ENCODE peak calls at places on chromosome 1, in ten cellular contexts. X, E, R, M, C, Y, Q, L, N and D are unnamed samples.

GRCh38 chr1:172429324-172430127 is 9.0 kb downstream of the C1orf105 start:
- DNase-seq in C (peak), N (peak), X (no peak), M (no peak), R (no peak), L (no peak), Q (peak), Y (no peak), E (peak), D (no peak)

GRCh38 chr1:156480411-156481192 is 20.0 kb downstream of the MEF2D start:
- DNase-seq in E (no peak), M (no peak), X (peak), C (no peak), N (peak), L (peak), R (no peak), Y (peak), Q (no peak), D (peak)

GRCh38 chr1:163147019-163147418 is 55.7 kb downstream of the RGS5 start:
- DNase-seq in M (no peak), R (no peak), X (no peak), Y (no peak), Q (no peak), E (no peak), C (no peak), N (no peak), L (no peak), D (no peak)

GRCh38 chr1:77536813-77537212 is 145.6 kb downstream of the ZZZ3 start:
- DNase-seq in Q (no peak), Y (no peak), L (no peak), E (no peak), N (no peak), M (peak), X (no peak), C (no peak), R (no peak), D (no peak)

GRCh38 chr1:160978510-160978927 is 23.9 kb upstream of the ITLN2 start:
- DNase-seq in L (no peak), R (no peak), N (peak), C (no peak), E (no peak), X (no peak), Q (no peak), Y (no peak), M (no peak), D (no peak)

GRCh38 chr1:112744019-112744578 is 29.0 kb upstream of the PPM1J start:
- DNase-seq in C (no peak), M (no peak), N (no peak), R (no peak), E (no peak), X (no peak), Q (no peak), L (no peak), Y (peak), D (no peak)

GRCh38 chr1:203932559-203932958 is 71.2 kb downstream of the SNRPE start:
- DNase-seq in Y (no peak), X (no peak), R (no peak), L (no peak), M (no peak), N (no peak), C (peak), E (no peak), Q (no peak), D (no peak)

GRCh38 chr1:95916616-95917015 is 682.6 kb downstream of the RWDD3 start:
- DNase-seq in E (peak), N (no peak), Q (no peak), X (no peak), R (no peak), M (no peak), C (no peak), L (no peak), Y (no peak), D (no peak)